ENCODE peak calls at places on chromosomes 6 and 20, in six cellular contexts. One of them, this sample, is unnamed.

GRCh38 chr20:49801882-49802281 is 10.7 kb upstream of the SLC9A8 start:
- DNase-seq in stimulated activated CD8-positive, alpha-beta memory T cell treated with anti-CD3 and anti-CD28 coated beads, Interleukin-7, amount 100 ng/mL, for 1 hour: no peak
- DNase-seq in C1 segment of cervical spinal cord: no peak
- DNase-seq in mucosa of gallbladder: no peak
- DNase-seq in fibroblast of mammary gland: no peak
- DNase-seq in HEK293T: no peak
- DNase-seq in this sample: no peak

GRCh38 chr20:35558416-35558815 is 16.5 kb downstream of the ERGIC3 start:
- DNase-seq in stimulated activated CD8-positive, alpha-beta memory T cell treated with anti-CD3 and anti-CD28 coated beads, Interleukin-7, amount 100 ng/mL, for 1 hour: no peak
- DNase-seq in C1 segment of cervical spinal cord: no peak
- DNase-seq in mucosa of gallbladder: no peak
- DNase-seq in fibroblast of mammary gland: no peak
- DNase-seq in HEK293T: no peak
- DNase-seq in this sample: no peak

GRCh38 chr20:17808357-17808756 is 108.6 kb downstream of the BANF2 start:
- DNase-seq in stimulated activated CD8-positive, alpha-beta memory T cell treated with anti-CD3 and anti-CD28 coated beads, Interleukin-7, amount 100 ng/mL, for 1 hour: no peak
- DNase-seq in C1 segment of cervical spinal cord: no peak
- DNase-seq in mucosa of gallbladder: peak; percentile 37
- DNase-seq in fibroblast of mammary gland: peak; percentile 94
- DNase-seq in HEK293T: no peak
- DNase-seq in this sample: no peak

GRCh38 chr6:17938885-17939284 is 48.5 kb downstream of the KIF13A start:
- DNase-seq in stimulated activated CD8-positive, alpha-beta memory T cell treated with anti-CD3 and anti-CD28 coated beads, Interleukin-7, amount 100 ng/mL, for 1 hour: no peak
- DNase-seq in C1 segment of cervical spinal cord: no peak
- DNase-seq in mucosa of gallbladder: no peak
- DNase-seq in fibroblast of mammary gland: peak; percentile 58
- DNase-seq in HEK293T: no peak
- DNase-seq in this sample: no peak

GRCh38 chr20:24357169-24357568 is 112.3 kb upstream of the SYNDIG1 start:
- DNase-seq in stimulated activated CD8-positive, alpha-beta memory T cell treated with anti-CD3 and anti-CD28 coated beads, Interleukin-7, amount 100 ng/mL, for 1 hour: no peak
- DNase-seq in C1 segment of cervical spinal cord: no peak
- DNase-seq in mucosa of gallbladder: peak; percentile 44
- DNase-seq in fibroblast of mammary gland: no peak
- DNase-seq in HEK293T: no peak
- DNase-seq in this sample: no peak

GRCh38 chr6:18395851-18396187 is 8.7 kb downstream of the RNF144B start:
- DNase-seq in stimulated activated CD8-positive, alpha-beta memory T cell treated with anti-CD3 and anti-CD28 coated beads, Interleukin-7, amount 100 ng/mL, for 1 hour: no peak
- DNase-seq in C1 segment of cervical spinal cord: no peak
- DNase-seq in mucosa of gallbladder: no peak
- DNase-seq in fibroblast of mammary gland: no peak
- DNase-seq in HEK293T: no peak
- DNase-seq in this sample: no peak

GRCh38 chr6:53437557-53438202 is 88.9 kb upstream of the ELOVL5 start:
- DNase-seq in stimulated activated CD8-positive, alpha-beta memory T cell treated with anti-CD3 and anti-CD28 coated beads, Interleukin-7, amount 100 ng/mL, for 1 hour: no peak
- DNase-seq in C1 segment of cervical spinal cord: no peak
- DNase-seq in mucosa of gallbladder: peak; percentile 35
- DNase-seq in fibroblast of mammary gland: peak; percentile 89
- DNase-seq in HEK293T: peak; percentile 52
- DNase-seq in this sample: peak; percentile 42

GRCh38 chr6:159969921-159970320 is 1.0 kb downstream of the IGF2R start:
- DNase-seq in stimulated activated CD8-positive, alpha-beta memory T cell treated with anti-CD3 and anti-CD28 coated beads, Interleukin-7, amount 100 ng/mL, for 1 hour: no peak
- DNase-seq in C1 segment of cervical spinal cord: peak; percentile 45
- DNase-seq in mucosa of gallbladder: peak; percentile 70
- DNase-seq in fibroblast of mammary gland: peak; percentile 82
- DNase-seq in HEK293T: peak; percentile 65
- DNase-seq in this sample: no peak

GRCh38 chr6:140078552-140079126 is 704.2 kb upstream of the CITED2 start:
- DNase-seq in stimulated activated CD8-positive, alpha-beta memory T cell treated with anti-CD3 and anti-CD28 coated beads, Interleukin-7, amount 100 ng/mL, for 1 hour: no peak
- DNase-seq in C1 segment of cervical spinal cord: no peak
- DNase-seq in mucosa of gallbladder: no peak
- DNase-seq in fibroblast of mammary gland: peak; percentile 95
- DNase-seq in HEK293T: no peak
- DNase-seq in this sample: no peak

GRCh38 chr6:33314943-33315752 is 1.3 kb upstream of the TAPBP start:
- DNase-seq in stimulated activated CD8-positive, alpha-beta memory T cell treated with anti-CD3 and anti-CD28 coated beads, Interleukin-7, amount 100 ng/mL, for 1 hour: no peak
- DNase-seq in C1 segment of cervical spinal cord: no peak
- DNase-seq in mucosa of gallbladder: peak; percentile 43
- DNase-seq in fibroblast of mammary gland: peak; percentile 23
- DNase-seq in HEK293T: no peak
- DNase-seq in this sample: no peak

This sample was measured in B cell.